ENCODE peak calls at places on chromosome 15, in seven cellular contexts. V, S, G, P, H, M and D are unnamed samples.

GRCh38 chr15:32878342-32878741 is 160.5 kb downstream of the GREM1 start:
- DNase-seq in V (no peak), S (no peak), G (no peak), P (no peak), H (no peak), M (no peak), D (no peak)

GRCh38 chr15:77836901-77837648 is 204.4 kb upstream of the LINGO1 start:
- DNase-seq in V (no peak), S (no peak), G (no peak), P (no peak), H (no peak), M (no peak), D (no peak)

GRCh38 chr15:90336705-90337141 is 15.4 kb upstream of the ZNF774 start:
- DNase-seq in V (no peak), S (no peak), G (no peak), P (no peak), H (no peak), M (no peak), D (no peak)

GRCh38 chr15:68383161-68384074 is 48.5 kb downstream of the ITGA11 start:
- DNase-seq in V (no peak), S (peak; percentile 59), G (no peak), P (peak; percentile 54), H (peak; percentile 64), M (peak; percentile 39), D (peak; percentile 69)

GRCh38 chr15:80466543-80466942 is 62.4 kb downstream of the ARNT2 start:
- DNase-seq in V (no peak), S (no peak), G (no peak), P (no peak), H (no peak), M (no peak), D (no peak)

GRCh38 chr15:58467121-58467721 is 35.4 kb downstream of the LIPC start:
- DNase-seq in V (no peak), S (no peak), G (no peak), P (no peak), H (no peak), M (peak; percentile 83), D (no peak)

GRCh38 chr15:79091204-79091867 is 756 bp upstream of the RASGRF1 start:
- DNase-seq in V (no peak), S (no peak), G (no peak), P (no peak), H (peak; percentile 81), M (no peak), D (peak; percentile 35)

GRCh38 chr15:22952826-22953579 is 27.2 kb downstream of the CYFIP1 start:
- DNase-seq in V (no peak), S (no peak), G (peak; percentile 27), P (no peak), H (no peak), M (peak; percentile 28), D (no peak)

GRCh38 chr15:66955871-66956585 is 109.4 kb upstream of the SMAD3 start:
- DNase-seq in V (no peak), S (no peak), G (no peak), P (no peak), H (no peak), M (no peak), D (no peak)

GRCh38 chr15:55564347-55565145 is 23.6 kb downstream of the PYGO1 start:
- DNase-seq in V (no peak), S (no peak), G (no peak), P (no peak), H (no peak), M (no peak), D (no peak)

GRCh38 chr15:41862515-41863116 is 24.0 kb downstream of the PLA2G4B start:
- DNase-seq in V (no peak), S (no peak), G (no peak), P (no peak), H (no peak), M (peak; percentile 20), D (no peak)

GRCh38 chr15:55247766-55248427 is 41.7 kb downstream of the RAB27A start:
- DNase-seq in V (no peak), S (no peak), G (no peak), P (no peak), H (no peak), M (no peak), D (no peak)

GRCh38 chr15:95712785-95713184 is 617.7 kb upstream of the NR2F2 start:
- DNase-seq in V (no peak), S (no peak), G (no peak), P (no peak), H (no peak), M (no peak), D (no peak)

GRCh38 chr15:51775967-51776816 is 24.8 kb downstream of the TMOD2 start:
- DNase-seq in V (peak; percentile 30), S (peak; percentile 68), G (no peak), P (no peak), H (peak; percentile 61), M (peak; percentile 58), D (peak; percentile 30)

GRCh38 chr15:93467327-93467726 is 378.3 kb upstream of the RGMA start:
- DNase-seq in V (no peak), S (no peak), G (no peak), P (no peak), H (no peak), M (no peak), D (no peak)

GRCh38 chr15:100191161-100191560 is 150.6 kb downstream of the ADAMTS17 start:
- DNase-seq in V (no peak), S (no peak), G (no peak), P (no peak), H (no peak), M (no peak), D (no peak)

GRCh38 chr15:90400759-90401314 is 12.8 kb downstream of the IQGAP1 start:
- DNase-seq in V (peak; percentile 62), S (peak; percentile 86), G (no peak), P (peak; percentile 55), H (peak; percentile 41), M (peak; percentile 93), D (peak; percentile 57)

GRCh38 chr15:31031471-31032064 is 40.1 kb upstream of the MTMR10 start:
- DNase-seq in V (peak; percentile 46), S (no peak), G (no peak), P (no peak), H (no peak), M (no peak), D (no peak)

GRCh38 chr15:52020253-52021085 is 1.4 kb downstream of the MAPK6 start:
- DNase-seq in V (no peak), S (no peak), G (no peak), P (no peak), H (no peak), M (no peak), D (no peak)

GRCh38 chr15:74726774-74727164 is 1.4 kb upstream of the CYP1A1 start:
- DNase-seq in V (no peak), S (no peak), G (no peak), P (no peak), H (no peak), M (no peak), D (no peak)
- TF ChIP-seq TAF1 in V (no peak), S (no peak), G (no peak), P (no peak), H (no peak), M (no peak), D (no peak)

GRCh38 chr15:48016865-48017264 is 103.9 kb upstream of the SLC24A5 start:
- DNase-seq in V (no peak), S (no peak), G (no peak), P (no peak), H (no peak), M (no peak), D (no peak)
- TF ChIP-seq POLR2AphosphoS5 in V (no peak), S (no peak), G (no peak), P (no peak), H (no peak), M (no peak), D (no peak)

GRCh38 chr15:63112871-63113270 is 8.8 kb upstream of the LACTB start:
- DNase-seq in V (no peak), S (no peak), G (no peak), P (no peak), H (no peak), M (no peak), D (no peak)

GRCh38 chr15:63110428-63111026 is 11.1 kb upstream of the LACTB start:
- DNase-seq in V (no peak), S (no peak), G (no peak), P (no peak), H (no peak), M (no peak), D (no peak)

GRCh38 chr15:63114465-63114864 is 7.2 kb upstream of the LACTB start:
- DNase-seq in V (no peak), S (no peak), G (no peak), P (no peak), H (no peak), M (no peak), D (no peak)

GRCh38 chr15:63109498-63110290 is 12.0 kb upstream of the LACTB start:
- DNase-seq in V (no peak), S (peak; percentile 94), G (no peak), P (no peak), H (no peak), M (no peak), D (no peak)

DNA sequence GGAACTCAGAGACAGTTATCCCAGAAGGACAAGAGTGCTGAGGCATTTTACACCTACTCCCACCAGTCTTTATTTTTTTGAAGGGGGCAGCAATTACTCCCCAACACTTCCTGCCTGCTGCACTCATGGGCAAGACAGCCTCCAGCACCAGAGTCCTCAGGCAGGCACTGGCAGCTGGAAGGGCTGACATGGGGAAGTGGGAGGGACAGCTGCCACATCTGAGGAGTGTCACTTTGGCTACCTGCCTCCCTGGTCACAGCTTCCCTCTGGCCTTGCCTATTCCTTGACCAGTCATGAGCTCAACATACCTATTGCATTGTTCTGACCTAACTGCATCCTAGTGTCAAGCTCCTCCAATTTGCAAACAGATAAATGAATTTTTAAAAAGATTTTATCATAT is 10.2 kb upstream of the LACTB start:
- DNase-seq in V (no peak), S (no peak), G (no peak), P (no peak), H (no peak), M (no peak), D (no peak)
- TF ChIP-seq TAF1 in V (no peak), S (no peak), G (no peak), P (no peak), H (no peak), M (no peak), D (no peak)

GRCh38 chr15:85761635-85762034 is 33.1 kb downstream of the KLHL25 start:
- DNase-seq in V (no peak), S (no peak), G (no peak), P (no peak), H (no peak), M (no peak), D (no peak)

GRCh38 chr15:85763557-85764303 is 31.0 kb downstream of the KLHL25 start:
- DNase-seq in V (no peak), S (no peak), G (no peak), P (no peak), H (no peak), M (no peak), D (no peak)

GRCh38 chr15:85763157-85763556 is 31.6 kb downstream of the KLHL25 start:
- DNase-seq in V (no peak), S (no peak), G (no peak), P (no peak), H (no peak), M (no peak), D (no peak)

GRCh38 chr15:85762039-85762755 is 32.5 kb downstream of the KLHL25 start:
- DNase-seq in V (no peak), S (no peak), G (no peak), P (no peak), H (no peak), M (no peak), D (no peak)

DNA sequence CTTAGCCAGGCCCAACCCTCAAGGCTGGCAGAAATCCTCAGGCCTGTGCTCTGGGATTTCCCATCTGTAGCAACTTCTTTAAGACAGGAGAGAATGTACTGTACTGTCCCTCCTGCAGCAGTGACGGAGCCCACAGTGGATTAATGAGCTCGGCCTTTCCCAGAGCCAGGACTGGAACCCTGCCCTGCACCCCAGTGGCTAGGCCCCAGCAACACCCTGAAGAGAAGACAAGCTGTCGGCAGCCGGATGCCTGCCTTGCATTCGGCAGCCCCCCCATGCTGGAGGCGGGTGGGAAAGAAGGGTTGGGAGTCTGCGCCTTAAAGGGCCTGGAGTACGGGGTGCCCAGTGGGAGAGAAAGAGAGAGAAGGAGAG is 32.0 kb downstream of the KLHL25 start:
- DNase-seq in V (no peak), S (no peak), G (no peak), P (no peak), H (no peak), M (no peak), D (no peak)
- TF ChIP-seq POLR2AphosphoS5 in V (no peak), S (no peak), G (no peak), P (no peak), H (no peak), M (no peak), D (no peak)